ENCODE peak calls at places on chromosome 14, in five cellular contexts. G is A549, P is ovary, R is sigmoid colon, Y is gastrocnemius medialis. C is an unnamed sample.

GRCh38 chr14:52692248-52692962 is 3.0 kb downstream of the ERO1A start:
- DNase-seq in G (no peak), P (no peak), R (no peak), Y (no peak), C (no peak)

GRCh38 chr14:89288114-89288513 is 128.9 kb downstream of the FOXN3 start:
- DNase-seq in G (no peak), P (no peak), R (no peak), Y (no peak), C (no peak)

GRCh38 chr14:54535126-54535525 is 25.4 kb downstream of the CGRRF1 start:
- DNase-seq in G (no peak), P (no peak), R (no peak), Y (no peak), C (no peak)

GRCh38 chr14:39426605-39427004 is 5.6 kb downstream of the FBXO33 start:
- DNase-seq in G (peak), P (no peak), R (no peak), Y (no peak), C (no peak)

GRCh38 chr14:89378119-89378518 is 38.9 kb downstream of the FOXN3 start:
- DNase-seq in G (peak), P (no peak), R (no peak), Y (no peak), C (peak)

GRCh38 chr14:64943556-64943955 is 1.0 kb upstream of the GPX2 start:
- DNase-seq in G (no peak), P (no peak), R (no peak), Y (no peak), C (peak)

GRCh38 chr14:94770815-94771190 is 890 bp upstream of the GSC start:
- DNase-seq in G (no peak), P (no peak), R (no peak), Y (no peak), C (no peak)

GRCh38 chr14:99183311-99183710 is 88.7 kb downstream of the BCL11B start:
- DNase-seq in G (no peak), P (no peak), R (peak), Y (no peak), C (no peak)

GRCh38 chr14:21057803-21058675 is at the start of gene RNASE8:
- DNase-seq in G (no peak), P (no peak), R (no peak), Y (no peak), C (no peak)

GRCh38 chr14:69443296-69443805 is 41.2 kb upstream of the PLEKHD1 start:
- DNase-seq in G (no peak), P (no peak), R (no peak), Y (no peak), C (no peak)

GRCh38 chr14:54562334-54562733 is 4.6 kb upstream of the SAMD4A start:
- DNase-seq in G (no peak), P (no peak), R (no peak), Y (no peak), C (no peak)

GRCh38 chr14:33809456-33809855 is 141.4 kb downstream of the EGLN3 start:
- DNase-seq in G (no peak), P (no peak), R (no peak), Y (no peak), C (no peak)

GRCh38 chr14:81323621-81324400 is 76.3 kb downstream of the STON2 start:
- DNase-seq in G (peak), P (no peak), R (no peak), Y (no peak), C (no peak)

GRCh38 chr14:39474416-39474911 is 42.2 kb upstream of the FBXO33 start:
- DNase-seq in G (no peak), P (no peak), R (no peak), Y (no peak), C (no peak)

GRCh38 chr14:89027097-89027740 is 202.8 kb downstream of the TTC8 start:
- DNase-seq in G (peak), P (peak), R (peak), Y (peak), C (no peak)

GRCh38 chr14:77615231-77616132 is 955 bp downstream of the SPTLC2 start:
- DNase-seq in G (no peak), P (no peak), R (no peak), Y (peak), C (no peak)

GRCh38 chr14:93619176-93619793 is 169.0 kb downstream of the PRIMA1 start:
- DNase-seq in G (peak), P (no peak), R (no peak), Y (no peak), C (no peak)

GRCh38 chr14:80850197-80850814 is 91.2 kb downstream of the CEP128 start:
- DNase-seq in G (peak), P (no peak), R (no peak), Y (no peak), C (no peak)

GRCh38 chr14:102849522-102850379 is 72.5 kb downstream of the TRAF3 start:
- DNase-seq in G (no peak), P (no peak), R (no peak), Y (no peak), C (no peak)

GRCh38 chr14:76019676-76020075 is 34.1 kb downstream of the IFT43 start:
- DNase-seq in G (peak), P (no peak), R (no peak), Y (no peak), C (no peak)

GRCh38 chr14:70339970-70340369 is 19.5 kb downstream of the COX16 start:
- DNase-seq in G (no peak), P (no peak), R (no peak), Y (no peak), C (no peak)

GRCh38 chr14:46197856-46198255 is 453.7 kb downstream of the RPL10L start:
- DNase-seq in G (no peak), P (no peak), R (no peak), Y (no peak), C (no peak)

GRCh38 chr14:53842938-53843337 is 113.7 kb downstream of the BMP4 start:
- DNase-seq in G (peak), P (no peak), R (no peak), Y (no peak), C (no peak)

GRCh38 chr14:26138764-26139445 is 458.9 kb downstream of the NOVA1 start:
- DNase-seq in G (peak), P (no peak), R (no peak), Y (no peak), C (no peak)

GRCh38 chr14:32203928-32204357 is 874 bp upstream of the RNU6-8 start:
- DNase-seq in G (peak), P (peak), R (peak), Y (peak), C (no peak)

GRCh38 chr14:37970696-37971095 is 237.0 kb upstream of the SSTR1 start:
- DNase-seq in G (no peak), P (no peak), R (no peak), Y (no peak), C (no peak)

GRCh38 chr14:38302966-38303365 is 47.1 kb upstream of the CLEC14A start:
- DNase-seq in G (no peak), P (no peak), R (no peak), Y (no peak), C (no peak)

GRCh38 chr14:54683882-54684794 is 117.2 kb downstream of the SAMD4A start:
- DNase-seq in G (no peak), P (no peak), R (peak), Y (peak), C (peak)

GRCh38 chr14:88987516-88987915 is 163.1 kb downstream of the TTC8 start:
- DNase-seq in G (no peak), P (no peak), R (no peak), Y (no peak), C (no peak)

GRCh38 chr14:92615451-92615850 is 101.9 kb downstream of the RIN3 start:
- DNase-seq in G (no peak), P (no peak), R (no peak), Y (no peak), C (no peak)

GRCh38 chr14:97446087-97446486 is 648.9 kb downstream of the VRK1 start:
- DNase-seq in G (no peak), P (no peak), R (no peak), Y (no peak), C (no peak)

GRCh38 chr14:99468836-99469592 is 11.6 kb downstream of the SETD3 start:
- DNase-seq in G (no peak), P (no peak), R (no peak), Y (no peak), C (no peak)

GRCh38 chr14:83826838-83827237 is 1703.1 kb upstream of the FLRT2 start:
- DNase-seq in G (peak), P (no peak), R (no peak), Y (no peak), C (no peak)

GRCh38 chr14:63524537-63525155 is 18.5 kb downstream of the PPP2R5E start:
- DNase-seq in G (no peak), P (no peak), R (no peak), Y (no peak), C (no peak)

GRCh38 chr14:52485350-52485960 is 66.8 kb downstream of the TXNDC16 start:
- DNase-seq in G (no peak), P (no peak), R (no peak), Y (no peak), C (no peak)

GRCh38 chr14:51242545-51243490 is 2.8 kb downstream of the TMX1 start:
- DNase-seq in G (no peak), P (no peak), R (no peak), Y (no peak), C (no peak)

GRCh38 chr14:51244591-51244990 is 4.5 kb downstream of the TMX1 start:
- DNase-seq in G (no peak), P (no peak), R (no peak), Y (no peak), C (no peak)

GRCh38 chr14:51240804-51241380 is 845 bp downstream of the TMX1 start:
- DNase-seq in G (no peak), P (no peak), R (no peak), Y (no peak), C (no peak)

GRCh38 chr14:51236314-51236713 is 3.7 kb upstream of the TMX1 start:
- DNase-seq in G (no peak), P (no peak), R (no peak), Y (no peak), C (no peak)

DNA sequence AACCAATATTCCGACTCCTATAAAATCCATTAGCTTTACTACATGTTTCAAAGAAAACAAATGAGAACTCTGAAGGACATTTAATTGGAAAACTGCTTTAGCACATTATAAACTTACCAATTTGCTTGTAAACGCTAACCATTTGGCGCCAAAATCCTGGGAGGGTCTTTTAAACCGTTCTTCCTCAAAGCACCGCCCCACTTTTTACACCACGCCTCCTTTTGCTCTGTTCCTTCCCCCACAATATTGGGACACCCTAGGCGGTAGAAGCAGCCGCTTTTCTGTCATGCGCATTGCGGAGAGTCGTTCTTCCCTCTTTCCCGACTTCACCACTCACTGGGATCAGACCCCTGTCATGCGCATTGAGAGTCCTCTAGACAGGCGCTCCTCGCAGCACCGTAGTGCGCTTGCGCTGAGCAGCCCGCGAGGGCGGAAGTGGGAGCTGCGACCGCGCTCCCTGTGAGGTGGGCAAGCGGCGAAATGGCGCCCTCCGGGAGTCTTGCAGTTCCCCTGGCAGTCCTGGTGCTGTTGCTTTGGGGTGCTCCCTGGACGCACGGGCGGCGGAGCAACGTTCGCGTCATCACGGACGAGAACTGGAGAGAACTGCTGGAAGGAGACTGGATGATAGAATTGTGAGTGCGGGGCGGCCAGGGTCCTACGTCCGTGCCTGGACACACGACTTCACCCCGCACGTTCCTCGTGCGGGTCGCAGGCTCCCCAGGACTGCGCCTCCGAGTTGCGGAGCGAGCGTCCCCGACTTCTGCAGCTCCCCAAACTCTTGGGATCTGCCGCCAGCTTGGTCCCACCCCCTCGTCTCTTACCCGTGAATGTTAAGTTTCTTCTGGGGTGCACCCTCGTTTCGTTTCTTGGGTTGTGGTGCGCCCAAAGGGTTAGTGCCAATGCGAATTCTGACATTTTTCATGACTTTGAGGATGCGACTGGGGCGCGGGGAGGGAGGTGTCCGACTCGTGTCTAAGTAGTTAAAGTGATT is at the start of gene TMX1:
- DNase-seq in G (peak), P (peak), R (peak), Y (peak), C (peak)
- TF ChIP-seq CTCF in G (no peak), P (no peak), R (no peak), Y (no peak), C (no peak)

DNA sequence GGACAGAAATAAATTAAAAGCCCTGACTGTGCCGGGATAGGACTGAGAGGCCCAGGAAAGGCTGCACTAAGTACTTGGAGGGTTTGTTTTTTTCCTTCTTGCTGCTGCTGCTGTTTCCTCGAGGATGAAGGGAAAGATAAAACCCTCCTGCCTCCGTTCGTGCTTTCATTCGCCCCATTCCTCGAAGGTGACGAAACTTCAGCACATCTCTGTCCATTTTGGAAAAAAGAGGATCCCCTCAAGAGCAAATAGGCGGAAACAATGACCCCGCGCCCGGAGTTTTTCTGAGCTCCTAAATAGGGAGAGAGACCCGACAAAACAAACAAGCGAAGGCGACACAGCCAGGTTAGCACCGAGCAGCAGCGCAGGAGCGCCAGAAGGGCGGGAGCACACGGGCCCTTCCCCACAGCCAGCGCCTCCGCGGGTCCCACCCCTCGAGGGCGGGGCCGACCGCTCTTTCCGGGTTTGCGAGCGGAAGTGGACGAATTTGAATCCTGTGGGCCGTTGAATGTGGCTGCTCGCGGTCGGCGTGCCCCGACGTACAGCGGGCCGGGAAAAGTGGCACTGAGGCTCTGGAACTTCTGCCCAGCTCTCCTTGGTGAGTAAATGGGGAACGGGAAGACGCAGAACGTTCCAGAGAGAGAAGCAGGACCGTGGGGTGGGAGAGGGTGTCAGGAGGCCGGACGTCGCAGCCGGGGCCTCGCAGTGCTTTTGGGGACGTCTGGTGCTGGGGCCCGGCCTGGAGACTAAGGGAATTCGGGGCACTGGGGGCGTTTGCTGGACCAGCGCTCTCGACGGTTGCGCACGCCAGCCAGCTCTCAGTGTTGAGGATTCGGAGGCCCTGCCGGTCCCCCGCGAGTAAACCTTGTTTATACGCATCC is at the start of gene G2E3:
- DNase-seq in G (peak), P (peak), R (peak), Y (peak), C (peak)
- TF ChIP-seq POLR2A in G (peak), P (peak), R (peak), Y (peak), C (no peak)

DNA sequence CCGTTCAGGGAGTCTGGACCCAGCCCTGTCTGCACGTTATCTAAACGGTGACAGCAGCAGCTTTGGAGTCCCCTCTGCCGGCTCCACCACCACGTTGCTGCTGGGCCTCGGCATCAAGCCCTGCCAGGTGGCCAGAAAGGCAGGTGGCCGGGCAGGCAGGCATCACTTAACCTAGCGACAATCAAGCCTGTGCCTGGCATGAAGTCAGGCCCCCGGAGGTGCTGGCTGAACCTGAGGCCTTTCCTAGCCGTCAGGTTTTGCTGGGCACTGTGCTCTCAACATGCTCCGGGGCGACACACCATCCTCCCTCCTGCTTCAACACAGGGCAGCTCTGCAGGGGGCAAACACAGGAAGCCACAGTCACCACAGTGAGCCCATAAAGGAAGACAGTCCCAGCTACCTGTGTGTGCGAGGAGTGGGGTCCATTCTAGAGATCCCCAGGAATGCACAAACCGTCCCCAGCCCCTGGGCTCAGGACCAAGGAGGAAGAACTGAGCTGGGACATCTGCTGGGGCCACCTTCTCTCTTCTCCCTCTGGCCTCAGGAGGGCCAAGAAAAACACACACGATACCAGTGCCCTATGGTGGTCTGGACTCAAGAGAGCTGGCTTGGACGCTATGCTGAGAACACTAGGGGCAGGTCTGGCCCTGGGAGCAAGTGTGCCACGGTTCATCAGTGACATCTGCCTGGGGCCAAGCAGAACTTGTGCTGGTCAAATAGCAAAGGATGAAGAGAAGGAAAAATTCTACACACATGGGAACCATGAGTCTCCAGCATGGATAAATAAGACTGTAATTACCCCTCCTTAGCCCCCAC is 44.7 kb downstream of the CCDC88C start:
- DNase-seq in G (no peak), P (no peak), R (no peak), Y (no peak), C (no peak)
- TF ChIP-seq CTCF in G (no peak), P (no peak), R (no peak), Y (no peak), C (no peak)

DNA sequence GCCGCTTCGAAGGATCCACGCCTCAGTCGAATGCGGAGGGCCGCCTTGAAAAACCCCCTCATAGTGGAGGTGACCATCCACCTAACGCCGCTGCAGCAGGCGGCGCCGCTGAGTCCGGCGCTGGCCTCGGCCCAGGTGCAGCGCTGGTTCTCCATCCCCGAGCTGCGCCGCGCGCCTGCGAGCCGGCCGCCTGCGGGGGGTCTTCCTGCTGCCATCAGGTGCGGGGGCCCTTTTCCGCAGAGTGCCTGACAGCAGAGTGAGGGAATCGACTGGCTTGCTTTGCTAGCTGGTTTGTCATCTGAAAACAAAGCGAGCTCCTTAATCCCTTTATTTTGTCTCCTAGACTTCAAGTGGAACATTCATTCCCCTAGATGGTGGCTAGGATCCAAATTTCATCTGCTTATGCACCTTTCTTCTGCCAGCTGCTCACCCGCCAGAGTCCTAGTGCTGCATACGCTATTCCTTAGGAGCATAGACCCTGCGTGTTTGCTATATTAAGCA is 10.4 kb upstream of the DNAL1 start:
- DNase-seq in G (no peak), P (peak), R (peak), Y (peak), C (no peak)
- TF ChIP-seq POLR2A in G (no peak), P (no peak), R (no peak), Y (no peak), C (no peak)

GRCh38 chr14:103973354-103973753 is 31.0 kb upstream of the RD3L start:
- DNase-seq in G (no peak), P (no peak), R (no peak), Y (no peak), C (no peak)
- TF ChIP-seq CTCF in G (no peak), P (no peak), R (no peak), Y (no peak), C (no peak)

GRCh38 chr14:71684323-71684722 is 247.9 kb upstream of the RGS6 start:
- DNase-seq in G (no peak), P (no peak), R (no peak), Y (no peak), C (no peak)

GRCh38 chr14:71690478-71690877 is 241.8 kb upstream of the RGS6 start:
- DNase-seq in G (no peak), P (no peak), R (no peak), Y (no peak), C (no peak)

GRCh38 chr14:71687115-71687836 is 245.0 kb upstream of the RGS6 start:
- DNase-seq in G (no peak), P (no peak), R (no peak), Y (no peak), C (no peak)

GRCh38 chr14:71688576-71688975 is 243.7 kb upstream of the RGS6 start:
- DNase-seq in G (no peak), P (no peak), R (no peak), Y (no peak), C (no peak)

DNA sequence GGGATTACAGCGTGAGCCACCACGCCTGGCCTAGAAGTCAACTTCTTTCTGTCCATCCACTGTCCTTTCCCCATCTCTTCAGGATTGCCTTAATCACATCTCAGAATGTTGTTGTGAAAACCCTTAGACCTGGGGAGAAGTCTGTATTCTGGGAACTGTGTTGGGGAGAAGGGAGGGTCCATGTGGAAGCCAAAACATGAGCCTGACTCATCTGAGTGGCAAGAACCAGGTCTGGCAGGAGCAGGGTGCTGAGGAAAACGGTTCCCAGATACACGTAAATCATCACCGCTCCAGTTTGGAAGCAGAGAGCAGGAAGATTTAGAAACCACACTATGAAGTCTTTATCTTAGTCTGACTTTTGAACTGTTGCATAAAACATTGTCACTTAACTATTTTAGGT is 245.6 kb upstream of the RGS6 start:
- DNase-seq in G (no peak), P (peak), R (peak), Y (no peak), C (no peak)
- TF ChIP-seq POLR2A in G (no peak), P (no peak), R (no peak), Y (no peak), C (no peak)